ENCODE peak calls at places on chromosome 16, in six cellular contexts. One of them, this sample, is unnamed.

GRCh38 chr16:88289549-88290344 is 93.0 kb upstream of the ZNF469 start:
- DNase-seq in HL-60: no peak
- DNase-seq in HCT116: no peak
- DNase-seq in ascending aorta: no peak
- DNase-seq in dorsolateral prefrontal cortex: no peak
- DNase-seq in lower lobe of right lung: no peak
- DNase-seq in this sample: no peak

GRCh38 chr16:89332248-89333245 is 115.0 kb downstream of the ZNF778 start:
- DNase-seq in lower lobe of right lung: no peak
- DNase-seq in dorsolateral prefrontal cortex: no peak
- DNase-seq in ascending aorta: no peak
- DNase-seq in HCT116: no peak
- DNase-seq in HL-60: no peak
- DNase-seq in this sample: no peak

GRCh38 chr16:12157510-12158093 is 181.1 kb downstream of the SNX29 start:
- DNase-seq in HL-60: no peak
- DNase-seq in HCT116: no peak
- DNase-seq in lower lobe of right lung: no peak
- DNase-seq in ascending aorta: no peak
- DNase-seq in dorsolateral prefrontal cortex: no peak
- DNase-seq in this sample: peak; percentile 42

GRCh38 chr16:19683453-19684236 is 34.4 kb downstream of the KNOP1 start:
- DNase-seq in HL-60: no peak
- DNase-seq in ascending aorta: no peak
- DNase-seq in HCT116: no peak
- DNase-seq in lower lobe of right lung: no peak
- DNase-seq in dorsolateral prefrontal cortex: peak; percentile 59
- DNase-seq in this sample: no peak

GRCh38 chr16:69448470-69449193 is 24.2 kb downstream of the CYB5B start:
- DNase-seq in HL-60: no peak
- DNase-seq in ascending aorta: no peak
- DNase-seq in HCT116: no peak
- DNase-seq in lower lobe of right lung: no peak
- DNase-seq in dorsolateral prefrontal cortex: no peak
- DNase-seq in this sample: peak; percentile 18

GRCh38 chr16:87212026-87212425 is 105.2 kb downstream of the C16orf95 start:
- DNase-seq in lower lobe of right lung: no peak
- DNase-seq in ascending aorta: no peak
- DNase-seq in HL-60: no peak
- DNase-seq in dorsolateral prefrontal cortex: no peak
- DNase-seq in HCT116: no peak
- DNase-seq in this sample: peak; percentile 36

GRCh38 chr16:4676826-4677225 is 16.5 kb upstream of the NUDT16L1 start:
- DNase-seq in lower lobe of right lung: no peak
- DNase-seq in HCT116: no peak
- DNase-seq in HL-60: no peak
- DNase-seq in dorsolateral prefrontal cortex: no peak
- DNase-seq in ascending aorta: no peak
- DNase-seq in this sample: no peak

GRCh38 chr16:66344533-66345145 is 21.9 kb upstream of the CDH5 start:
- DNase-seq in dorsolateral prefrontal cortex: no peak
- DNase-seq in ascending aorta: no peak
- DNase-seq in HL-60: no peak
- DNase-seq in HCT116: no peak
- DNase-seq in lower lobe of right lung: no peak
- DNase-seq in this sample: peak; percentile 51

GRCh38 chr16:87966685-87967185 is 15.5 kb downstream of the BANP start:
- DNase-seq in HCT116: no peak
- DNase-seq in dorsolateral prefrontal cortex: no peak
- DNase-seq in HL-60: no peak
- DNase-seq in lower lobe of right lung: peak; percentile 68
- DNase-seq in ascending aorta: peak; percentile 73
- DNase-seq in this sample: no peak

GRCh38 chr16:88454315-88455057 is 1.4 kb downstream of the ZFPM1 start:
- DNase-seq in lower lobe of right lung: no peak
- DNase-seq in HCT116: no peak
- DNase-seq in HL-60: no peak
- DNase-seq in dorsolateral prefrontal cortex: no peak
- DNase-seq in ascending aorta: no peak
- DNase-seq in this sample: no peak

GRCh38 chr16:28163699-28164584 is 47.8 kb downstream of the XPO6 start:
- DNase-seq in HCT116: no peak
- DNase-seq in HL-60: peak; percentile 57
- DNase-seq in ascending aorta: no peak
- DNase-seq in dorsolateral prefrontal cortex: no peak
- DNase-seq in lower lobe of right lung: peak; percentile 53
- DNase-seq in this sample: peak; percentile 86

GRCh38 chr16:89314357-89314756 is 96.9 kb downstream of the ZNF778 start:
- DNase-seq in lower lobe of right lung: no peak
- DNase-seq in HL-60: no peak
- DNase-seq in ascending aorta: no peak
- DNase-seq in dorsolateral prefrontal cortex: peak; percentile 55
- DNase-seq in HCT116: no peak
- DNase-seq in this sample: no peak

GRCh38 chr16:24018485-24018884 is 182.7 kb downstream of the PRKCB start:
- DNase-seq in dorsolateral prefrontal cortex: no peak
- DNase-seq in HCT116: no peak
- DNase-seq in ascending aorta: no peak
- DNase-seq in lower lobe of right lung: no peak
- DNase-seq in HL-60: no peak
- DNase-seq in this sample: no peak

GRCh38 chr16:57297856-57298255 is 13.4 kb upstream of the PLLP start:
- DNase-seq in HCT116: no peak
- DNase-seq in dorsolateral prefrontal cortex: no peak
- DNase-seq in HL-60: peak; percentile 55
- DNase-seq in lower lobe of right lung: no peak
- DNase-seq in ascending aorta: peak; percentile 62
- DNase-seq in this sample: no peak

GRCh38 chr16:81231014-81231413 is 7.5 kb upstream of the BCO1 start:
- DNase-seq in HCT116: no peak
- DNase-seq in HL-60: no peak
- DNase-seq in lower lobe of right lung: no peak
- DNase-seq in dorsolateral prefrontal cortex: no peak
- DNase-seq in ascending aorta: no peak
- DNase-seq in this sample: no peak

GRCh38 chr16:69105501-69106361 is at the start of gene HAS3:
- DNase-seq in dorsolateral prefrontal cortex: no peak
- DNase-seq in ascending aorta: no peak
- DNase-seq in HL-60: peak; percentile 44
- DNase-seq in HCT116: peak; percentile 69
- DNase-seq in lower lobe of right lung: peak; percentile 81
- DNase-seq in this sample: peak; percentile 63

GRCh38 chr16:11202260-11203091 is 53.5 kb downstream of the SOCS1 start:
- DNase-seq in ascending aorta: no peak
- DNase-seq in lower lobe of right lung: no peak
- DNase-seq in HCT116: no peak
- DNase-seq in HL-60: no peak
- DNase-seq in dorsolateral prefrontal cortex: no peak
- DNase-seq in this sample: peak; percentile 50

GRCh38 chr16:55035956-55036355 is 105.3 kb downstream of the IRX5 start:
- DNase-seq in ascending aorta: peak; percentile 21
- DNase-seq in HL-60: no peak
- DNase-seq in lower lobe of right lung: no peak
- DNase-seq in HCT116: no peak
- DNase-seq in dorsolateral prefrontal cortex: no peak
- DNase-seq in this sample: peak; percentile 22

GRCh38 chr16:8905168-8905762 is 23.1 kb downstream of the LITAFD start:
- DNase-seq in HL-60: no peak
- DNase-seq in HCT116: peak; percentile 19
- DNase-seq in dorsolateral prefrontal cortex: no peak
- DNase-seq in lower lobe of right lung: no peak
- DNase-seq in ascending aorta: no peak
- DNase-seq in this sample: peak; percentile 36
- TF ChIP-seq CTCF in HL-60: peak; percentile 56
- TF ChIP-seq CTCF in HCT116: peak; percentile 51
- TF ChIP-seq CTCF in dorsolateral prefrontal cortex: no peak
- TF ChIP-seq CTCF in lower lobe of right lung: peak; percentile 21
- TF ChIP-seq CTCF in ascending aorta: peak; percentile 24
- TF ChIP-seq CTCF in this sample: peak; percentile 71

DNA sequence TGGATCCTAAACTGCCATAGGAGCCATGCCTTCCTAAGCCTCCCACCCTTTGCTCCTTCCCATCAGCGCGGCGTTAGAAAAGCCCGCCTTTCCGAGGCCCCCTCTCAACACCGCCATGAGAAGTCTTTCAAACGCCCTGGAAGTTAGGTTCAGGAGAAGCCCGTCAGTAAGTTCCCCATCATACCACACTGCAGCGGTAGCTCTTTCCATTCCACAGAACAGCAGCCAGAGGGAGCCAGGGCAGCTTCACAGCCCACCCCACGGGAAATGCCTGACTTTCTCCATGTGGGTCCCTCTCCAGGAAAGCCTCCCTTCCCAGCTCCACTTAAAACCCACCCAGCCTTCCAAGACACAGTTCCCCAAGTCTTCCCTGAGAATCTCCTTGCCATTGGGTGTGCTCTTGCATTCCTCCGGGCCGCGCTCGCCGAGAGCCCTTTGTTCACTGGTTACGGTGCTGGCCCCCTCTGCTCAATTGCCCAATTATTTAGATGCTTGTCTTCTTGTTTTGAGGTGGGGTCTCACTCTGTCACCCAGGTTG is 28.7 kb downstream of the KIAA0513 start:
- DNase-seq in lower lobe of right lung: no peak
- DNase-seq in ascending aorta: no peak
- DNase-seq in HCT116: no peak
- DNase-seq in dorsolateral prefrontal cortex: no peak
- DNase-seq in HL-60: no peak
- DNase-seq in this sample: no peak
- TF ChIP-seq CTCF in lower lobe of right lung: peak; percentile 41
- TF ChIP-seq CTCF in ascending aorta: no peak
- TF ChIP-seq CTCF in HCT116: no peak
- TF ChIP-seq CTCF in dorsolateral prefrontal cortex: peak; percentile 24
- TF ChIP-seq CTCF in HL-60: no peak
- TF ChIP-seq CTCF in this sample: peak; percentile 59

GRCh38 chr16:72836985-72837384 is 210.9 kb downstream of the ZFHX3 start:
- DNase-seq in lower lobe of right lung: no peak
- DNase-seq in dorsolateral prefrontal cortex: no peak
- DNase-seq in HCT116: no peak
- DNase-seq in HL-60: no peak
- DNase-seq in ascending aorta: no peak
- DNase-seq in this sample: no peak
- TF ChIP-seq CTCF in lower lobe of right lung: no peak
- TF ChIP-seq CTCF in dorsolateral prefrontal cortex: no peak
- TF ChIP-seq CTCF in HCT116: peak; percentile 4
- TF ChIP-seq CTCF in HL-60: no peak
- TF ChIP-seq CTCF in ascending aorta: no peak
- TF ChIP-seq CTCF in this sample: peak; percentile 0

DNA sequence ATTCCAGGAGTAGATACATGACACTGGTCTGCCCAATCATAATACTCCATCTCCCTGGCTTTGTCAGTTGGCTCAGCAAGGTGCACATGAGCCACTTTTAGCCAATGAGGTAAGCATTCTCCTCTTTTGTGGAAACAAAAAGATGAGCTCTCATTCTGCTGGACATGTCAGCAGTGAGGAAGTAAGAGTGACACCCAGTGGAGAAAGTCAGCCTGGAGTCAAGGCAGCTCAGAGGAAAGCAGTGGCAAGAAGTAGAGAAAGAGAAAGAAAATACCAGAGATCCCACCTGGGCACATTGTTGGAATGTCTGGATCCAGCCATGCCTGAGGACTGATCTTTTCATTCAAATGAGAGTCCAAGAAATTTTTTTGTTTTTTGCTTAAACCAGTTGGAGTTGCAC is 496.9 kb upstream of the C16orf82 start:
- DNase-seq in ascending aorta: no peak
- DNase-seq in HCT116: no peak
- DNase-seq in HL-60: no peak
- DNase-seq in dorsolateral prefrontal cortex: no peak
- DNase-seq in lower lobe of right lung: no peak
- DNase-seq in this sample: no peak
- TF ChIP-seq CTCF in ascending aorta: peak; percentile 35
- TF ChIP-seq CTCF in HCT116: peak; percentile 5
- TF ChIP-seq CTCF in HL-60: peak; percentile 31
- TF ChIP-seq CTCF in dorsolateral prefrontal cortex: peak; percentile 49
- TF ChIP-seq CTCF in lower lobe of right lung: no peak
- TF ChIP-seq CTCF in this sample: no peak

GRCh38 chr16:78505544-78506371 is 406.3 kb downstream of the WWOX start:
- DNase-seq in dorsolateral prefrontal cortex: no peak
- DNase-seq in lower lobe of right lung: peak; percentile 52
- DNase-seq in ascending aorta: peak; percentile 78
- DNase-seq in HCT116: no peak
- DNase-seq in HL-60: no peak
- DNase-seq in this sample: no peak
- TF ChIP-seq CTCF in dorsolateral prefrontal cortex: no peak
- TF ChIP-seq CTCF in lower lobe of right lung: peak; percentile 33
- TF ChIP-seq CTCF in ascending aorta: peak; percentile 28
- TF ChIP-seq CTCF in HCT116: no peak
- TF ChIP-seq CTCF in HL-60: no peak
- TF ChIP-seq CTCF in this sample: no peak

DNA sequence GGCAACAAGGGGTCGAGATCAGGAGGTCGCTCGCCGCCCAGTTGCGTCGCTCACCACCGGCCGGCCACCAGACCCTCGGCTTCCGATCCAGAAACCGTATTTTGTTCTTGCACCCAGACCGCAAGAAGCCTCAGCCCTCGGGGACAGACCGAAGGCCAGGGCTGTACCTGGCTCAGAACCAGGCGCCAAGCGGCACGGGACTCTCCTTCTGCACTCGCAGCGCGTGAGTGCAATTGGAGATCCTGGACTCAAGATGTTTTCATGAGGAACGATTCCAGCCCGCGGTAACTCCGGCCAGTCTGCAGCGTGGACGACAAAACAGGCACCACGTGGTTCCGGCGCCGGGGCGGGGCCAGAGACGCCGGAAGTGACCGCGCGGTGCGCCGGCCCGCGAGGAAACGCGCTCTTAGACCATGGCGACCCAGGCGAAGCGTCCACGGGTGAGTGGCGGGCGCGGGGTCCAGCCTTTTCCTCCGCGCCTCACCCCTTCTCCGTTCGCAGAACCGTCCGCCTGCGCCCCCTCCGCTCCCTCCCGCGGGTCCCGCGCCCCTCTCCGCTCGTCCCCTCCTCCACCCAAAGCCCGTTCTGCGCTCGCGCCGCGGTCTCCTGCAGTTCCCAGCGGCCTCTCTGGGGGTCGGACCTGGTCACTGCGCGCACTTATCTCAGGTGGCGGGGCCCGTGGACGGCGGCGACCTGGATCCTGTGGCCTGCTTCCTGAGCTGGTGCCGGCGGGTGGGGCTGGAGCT is at the start of gene SETD6:
- DNase-seq in HCT116: peak; percentile 70
- DNase-seq in lower lobe of right lung: peak; percentile 92
- DNase-seq in dorsolateral prefrontal cortex: peak; percentile 93
- DNase-seq in HL-60: peak; percentile 93
- DNase-seq in ascending aorta: peak; percentile 92
- DNase-seq in this sample: peak; percentile 89
- TF ChIP-seq CTCF in HCT116: no peak
- TF ChIP-seq CTCF in lower lobe of right lung: peak; percentile 22
- TF ChIP-seq CTCF in dorsolateral prefrontal cortex: peak; percentile 36
- TF ChIP-seq CTCF in HL-60: no peak
- TF ChIP-seq CTCF in ascending aorta: peak; percentile 31
- TF ChIP-seq CTCF in this sample: peak; percentile 14